ENCODE peak calls at places on chromosomes 13 and 19, in six cellular contexts. X, H, Z, R, D and T are unnamed samples.
A peak's percentile ranks its signal among the peaks of the same experiment; 100 is the strongest.

GRCh38 chr19:35563207-35563829 is at the start of gene ATP4A:
- DNase-seq in X (no peak), H (no peak), Z (no peak), R (peak; percentile 61), D (peak; percentile 29), T (no peak)

GRCh38 chr19:33613601-33614000 is 8.2 kb upstream of the CHST8 start:
- DNase-seq in X (no peak), H (no peak), Z (no peak), R (no peak), D (no peak), T (no peak)

GRCh38 chr13:80716610-80717081 is 375.7 kb upstream of the SPRY2 start:
- DNase-seq in X (peak; percentile 32), H (no peak), Z (no peak), R (peak; percentile 29), D (no peak), T (peak; percentile 10)

GRCh38 chr13:94080527-94080926 is 399.0 kb downstream of the DCT start:
- DNase-seq in X (no peak), H (no peak), Z (no peak), R (no peak), D (no peak), T (no peak)

GRCh38 chr19:38559428-38560401 is 58.0 kb downstream of the MAP4K1 start:
- DNase-seq in X (no peak), H (no peak), Z (no peak), R (peak; percentile 69), D (no peak), T (no peak)

GRCh38 chr13:45909724-45910123 is 58.2 kb upstream of the SIAH3 start:
- DNase-seq in X (no peak), H (no peak), Z (no peak), R (no peak), D (peak; percentile 20), T (no peak)

GRCh38 chr13:97834255-97834654 is 119.2 kb upstream of the IPO5 start:
- DNase-seq in X (no peak), H (no peak), Z (no peak), R (no peak), D (no peak), T (no peak)

GRCh38 chr13:102651392-102651791 is 43.5 kb downstream of the METTL21C start:
- DNase-seq in X (no peak), H (no peak), Z (peak; percentile 5), R (no peak), D (no peak), T (no peak)

GRCh38 chr19:51784109-51784785 is 10.7 kb upstream of the FPR3 start:
- DNase-seq in X (no peak), H (no peak), Z (no peak), R (no peak), D (no peak), T (no peak)

GRCh38 chr19:38409631-38410133 is 6.8 kb downstream of the FAM98C start:
- DNase-seq in X (no peak), H (no peak), Z (no peak), R (no peak), D (no peak), T (no peak)

GRCh38 chr13:23146811-23147245 is 34.0 kb upstream of the SGCG start:
- DNase-seq in X (no peak), H (no peak), Z (no peak), R (no peak), D (no peak), T (no peak)